ENCODE peak calls at places on chromosome X, in seven cellular contexts. Z is COR-L47; O is cardiac muscle cell; S is astrocyte of the spinal cord; P is stimulated activated naive CD8-positive, alpha-beta T cell treated with anti-CD3 and anti-CD28 coated beads, Interleukin-15, Interleukin-2, amounts not matched to agents 100 U/mL and 50 U/mL, for 24 hours; T is SJSA1; X is fibroblast of the conjunctiva. C is an unnamed sample.

GRCh38 chrX:129739591-129739990 is 812 bp downstream of the XPNPEP2 start:
- DNase-seq in Z (no peak), O (peak; percentile 32), S (no peak), P (no peak), T (no peak), X (no peak), C (no peak)

GRCh38 chrX:55907968-55908607 is 190.5 kb downstream of the RRAGB start:
- DNase-seq in Z (no peak), O (peak; percentile 30), S (peak; percentile 37), P (peak; percentile 54), T (peak; percentile 46), X (no peak), C (peak; percentile 42)

GRCh38 chrX:119655125-119655524 is 37.8 kb downstream of the SEPTIN6 start:
- DNase-seq in Z (no peak), O (peak; percentile 91), S (peak; percentile 80), P (peak; percentile 73), T (peak; percentile 12), X (no peak), C (no peak)

GRCh38 chrX:1657367-1658082 is 42.7 kb downstream of the ASMT start:
- DNase-seq in Z (no peak), O (peak; percentile 31), S (peak; percentile 42), P (peak; percentile 51), T (no peak), X (no peak), C (no peak)

GRCh38 chrX:155022587-155022986 is at the start of gene F8:
- DNase-seq in Z (no peak), O (no peak), S (no peak), P (no peak), T (no peak), X (no peak), C (no peak)

GRCh38 chrX:39331062-39331704 is 529.9 kb downstream of the MID1IP1 start:
- DNase-seq in Z (no peak), O (no peak), S (no peak), P (peak; percentile 51), T (peak; percentile 28), X (no peak), C (no peak)

GRCh38 chrX:55710701-55711100 is 6.8 kb upstream of the RRAGB start:
- DNase-seq in Z (no peak), O (peak; percentile 47), S (peak; percentile 15), P (no peak), T (peak; percentile 54), X (no peak), C (no peak)

GRCh38 chrX:151019837-151020236 is 36.7 kb downstream of the HMGB3 start:
- DNase-seq in Z (no peak), O (peak; percentile 41), S (no peak), P (no peak), T (no peak), X (no peak), C (no peak)

GRCh38 chrX:38891641-38892413 is 90.6 kb downstream of the MID1IP1 start:
- DNase-seq in Z (no peak), O (no peak), S (no peak), P (peak; percentile 12), T (no peak), X (no peak), C (no peak)

GRCh38 chrX:43861750-43862149 is 20.5 kb downstream of the MAOB start:
- DNase-seq in Z (no peak), O (no peak), S (no peak), P (no peak), T (no peak), X (no peak), C (no peak)

GRCh38 chrX:137432609-137433008 is 133.3 kb upstream of the ZIC3 start:
- DNase-seq in Z (no peak), O (no peak), S (peak; percentile 6), P (no peak), T (no peak), X (no peak), C (peak; percentile 70)

GRCh38 chrX:43000121-43000520 is 222.2 kb upstream of the PPP1R2C start:
- DNase-seq in Z (no peak), O (no peak), S (no peak), P (no peak), T (no peak), X (no peak), C (peak; percentile 3)

GRCh38 chrX:105648732-105649131 is 173.6 kb upstream of the NRK start:
- DNase-seq in Z (no peak), O (no peak), S (no peak), P (no peak), T (no peak), X (no peak), C (no peak)

GRCh38 chrX:95629737-95630136 is 1054.9 kb upstream of the DIAPH2 start:
- DNase-seq in Z (no peak), O (no peak), S (peak; percentile 3), P (no peak), T (no peak), X (no peak), C (no peak)

GRCh38 chrX:39645059-39645895 is 452.5 kb downstream of the BCOR start:
- DNase-seq in Z (no peak), O (peak; percentile 89), S (peak; percentile 77), P (peak; percentile 27), T (peak; percentile 42), X (peak; percentile 78), C (no peak)

GRCh38 chrX:138756234-138756633 is 44.7 kb upstream of the FGF13 start:
- DNase-seq in Z (no peak), O (peak; percentile 6), S (peak; percentile 57), P (no peak), T (no peak), X (peak; percentile 17), C (no peak)

GRCh38 chrX:14030248-14030592 is 528 bp upstream of the GEMIN8 start:
- DNase-seq in Z (no peak), O (peak; percentile 44), S (peak; percentile 52), P (no peak), T (no peak), X (no peak), C (peak; percentile 33)

GRCh38 chrX:44456685-44457084 is 86.0 kb downstream of the FUNDC1 start:
- DNase-seq in Z (no peak), O (no peak), S (no peak), P (no peak), T (no peak), X (no peak), C (no peak)

GRCh38 chrX:107935200-107935599 is 47.0 kb downstream of the TEX13B start:
- DNase-seq in Z (no peak), O (peak; percentile 33), S (peak; percentile 5), P (no peak), T (peak; percentile 4), X (peak; percentile 6), C (peak; percentile 45)

C was measured in NCI-H748 treated with DMSO at 0.1 percent for 48 hours.